ENCODE peak calls at places on chromosomes 11 and 22, in five cellular contexts. M, I, U, S and C are unnamed samples.
A peak's percentile ranks its signal among the peaks of the same experiment; 100 is the strongest.

GRCh38 chr11:8597182-8597581 is 3.2 kb upstream of the STK33 start:
- DNase-seq in U (peak; percentile 60), I (peak; percentile 42), S (peak; percentile 18), M (no peak), C (peak; percentile 88)

GRCh38 chr11:95084509-95084908 is 5.1 kb upstream of the ENDOD1 start:
- DNase-seq in I (no peak), M (no peak), U (no peak), S (no peak), C (no peak)

GRCh38 chr11:33687733-33688479 is 12.7 kb downstream of the C11orf91 start:
- DNase-seq in I (no peak), M (peak; percentile 82), U (peak; percentile 81), S (peak; percentile 62), C (peak; percentile 77)

GRCh38 chr11:115503083-115503885 is 931 bp downstream of the CADM1 start:
- DNase-seq in U (peak; percentile 79), I (no peak), S (peak; percentile 59), M (peak; percentile 9), C (peak; percentile 39)

GRCh38 chr11:134380229-134380628 is 31.8 kb downstream of the B3GAT1 start:
- DNase-seq in U (no peak), M (no peak), S (no peak), I (no peak), C (no peak)

GRCh38 chr11:119696378-119697157 is 32.4 kb downstream of the NECTIN1 start:
- DNase-seq in M (no peak), S (peak; percentile 37), I (no peak), U (no peak), C (no peak)

GRCh38 chr11:64058494-64058893 is 22.8 kb downstream of the FLRT1 start:
- DNase-seq in U (peak; percentile 42), S (no peak), M (no peak), I (no peak), C (no peak)

GRCh38 chr11:44709281-44709562 is 17.5 kb upstream of the TSPAN18 start:
- DNase-seq in M (no peak), U (peak; percentile 84), S (no peak), I (no peak), C (peak; percentile 15)

GRCh38 chr11:44600739-44601416 is 35.4 kb downstream of the CD82 start:
- DNase-seq in U (no peak), I (no peak), M (no peak), S (peak; percentile 27), C (peak; percentile 19)

GRCh38 chr11:109048098-109048497 is 373.9 kb upstream of the C11orf87 start:
- DNase-seq in I (no peak), S (no peak), M (no peak), U (no peak), C (peak; percentile 54)

GRCh38 chr22:20610243-20610686 is 102.9 kb downstream of the MED15 start:
- DNase-seq in I (no peak), M (no peak), U (no peak), S (no peak), C (no peak)

GRCh38 chr22:24969588-24970301 is 17.2 kb downstream of the KIAA1671 start:
- DNase-seq in S (no peak), M (peak; percentile 52), I (no peak), U (peak; percentile 92), C (peak; percentile 54)

GRCh38 chr22:49962751-49963646 is 2.4 kb downstream of the PIM3 start:
- DNase-seq in U (no peak), S (no peak), I (no peak), M (no peak), C (no peak)

GRCh38 chr11:62558669-62559068 is 12.1 kb upstream of the AHNAK start:
- DNase-seq in I (no peak), M (no peak), U (no peak), S (no peak), C (no peak)

GRCh38 chr22:46108564-46109473 is 41.5 kb upstream of the PPARA start:
- DNase-seq in S (no peak), M (no peak), I (no peak), U (peak; percentile 67), C (peak; percentile 60)

GRCh38 chr11:32259641-32260081 is 168.8 kb downstream of the RCN1 start:
- DNase-seq in I (no peak), U (peak; percentile 68), S (no peak), M (peak; percentile 18), C (peak; percentile 10)

GRCh38 chr11:75388386-75389275 is 10.7 kb upstream of the RPS3 start:
- DNase-seq in S (peak; percentile 92), M (peak; percentile 76), U (peak; percentile 81), I (peak; percentile 20), C (peak; percentile 75)

GRCh38 chr11:131874070-131874469 is 503.7 kb downstream of the NTM start:
- DNase-seq in U (peak; percentile 37), S (no peak), M (no peak), I (no peak), C (no peak)